ENCODE peak calls at places on chromosomes 4 and X, in six cellular contexts. One of them, this sample, is unnamed.

GRCh38 chr4:83083925-83084475 is 30.5 kb downstream of the PLAC8 start:
- DNase-seq in islet precursor cell: no peak
- DNase-seq in activated CD4-positive, alpha-beta T cell treated with anti-CD3 and anti-CD28 coated beads, Interleukin-2, amount 50 U/mL, for 1 hour: peak
- DNase-seq in astrocyte of the spinal cord: no peak
- DNase-seq in ELF-1: peak
- DNase-seq in adipocyte: no peak
- DNase-seq in this sample: no peak

GRCh38 chr4:155745984-155746383 is 12.8 kb upstream of the GUCY1B1 start:
- DNase-seq in activated CD4-positive, alpha-beta T cell treated with anti-CD3 and anti-CD28 coated beads, Interleukin-2, amount 50 U/mL, for 1 hour: no peak
- DNase-seq in islet precursor cell: no peak
- DNase-seq in adipocyte: peak
- DNase-seq in astrocyte of the spinal cord: peak
- DNase-seq in ELF-1: no peak
- DNase-seq in this sample: peak

GRCh38 chr4:80071643-80072606 is 1.1 kb downstream of the ANTXR2 start:
- DNase-seq in ELF-1: peak
- DNase-seq in islet precursor cell: peak
- DNase-seq in adipocyte: peak
- DNase-seq in activated CD4-positive, alpha-beta T cell treated with anti-CD3 and anti-CD28 coated beads, Interleukin-2, amount 50 U/mL, for 1 hour: peak
- DNase-seq in astrocyte of the spinal cord: peak
- DNase-seq in this sample: peak

GRCh38 chr4:136009258-136009832 is 1522.9 kb downstream of the PCDH18 start:
- DNase-seq in ELF-1: no peak
- DNase-seq in activated CD4-positive, alpha-beta T cell treated with anti-CD3 and anti-CD28 coated beads, Interleukin-2, amount 50 U/mL, for 1 hour: no peak
- DNase-seq in adipocyte: no peak
- DNase-seq in islet precursor cell: peak
- DNase-seq in astrocyte of the spinal cord: no peak
- DNase-seq in this sample: no peak

GRCh38 chr4:53617101-53617680 is 25.9 kb upstream of the LNX1 start:
- DNase-seq in ELF-1: no peak
- DNase-seq in islet precursor cell: no peak
- DNase-seq in adipocyte: no peak
- DNase-seq in astrocyte of the spinal cord: no peak
- DNase-seq in activated CD4-positive, alpha-beta T cell treated with anti-CD3 and anti-CD28 coated beads, Interleukin-2, amount 50 U/mL, for 1 hour: no peak
- DNase-seq in this sample: no peak

GRCh38 chr4:112517067-112517588 is 1.1 kb upstream of the NEUROG2 start:
- DNase-seq in ELF-1: peak
- DNase-seq in islet precursor cell: peak
- DNase-seq in astrocyte of the spinal cord: no peak
- DNase-seq in adipocyte: no peak
- DNase-seq in activated CD4-positive, alpha-beta T cell treated with anti-CD3 and anti-CD28 coated beads, Interleukin-2, amount 50 U/mL, for 1 hour: no peak
- DNase-seq in this sample: no peak

GRCh38 chr4:32268949-32269348 is 1548.8 kb downstream of the PCDH7 start:
- DNase-seq in islet precursor cell: no peak
- DNase-seq in adipocyte: peak
- DNase-seq in activated CD4-positive, alpha-beta T cell treated with anti-CD3 and anti-CD28 coated beads, Interleukin-2, amount 50 U/mL, for 1 hour: no peak
- DNase-seq in ELF-1: no peak
- DNase-seq in astrocyte of the spinal cord: peak
- DNase-seq in this sample: peak

GRCh38 chr4:102693266-102693850 is 67.4 kb downstream of the MANBA start:
- DNase-seq in adipocyte: peak
- DNase-seq in islet precursor cell: no peak
- DNase-seq in astrocyte of the spinal cord: no peak
- DNase-seq in activated CD4-positive, alpha-beta T cell treated with anti-CD3 and anti-CD28 coated beads, Interleukin-2, amount 50 U/mL, for 1 hour: no peak
- DNase-seq in ELF-1: no peak
- DNase-seq in this sample: peak

GRCh38 chrX:104330966-104331365 is 76.2 kb upstream of the ESX1 start:
- DNase-seq in islet precursor cell: no peak
- DNase-seq in activated CD4-positive, alpha-beta T cell treated with anti-CD3 and anti-CD28 coated beads, Interleukin-2, amount 50 U/mL, for 1 hour: no peak
- DNase-seq in astrocyte of the spinal cord: peak
- DNase-seq in adipocyte: peak
- DNase-seq in ELF-1: no peak
- DNase-seq in this sample: peak

GRCh38 chrX:22135994-22136684 is 104.0 kb downstream of the PHEX start:
- DNase-seq in adipocyte: peak
- DNase-seq in activated CD4-positive, alpha-beta T cell treated with anti-CD3 and anti-CD28 coated beads, Interleukin-2, amount 50 U/mL, for 1 hour: no peak
- DNase-seq in astrocyte of the spinal cord: peak
- DNase-seq in ELF-1: peak
- DNase-seq in islet precursor cell: peak
- DNase-seq in this sample: peak

GRCh38 chr4:68347845-68348244 is 2.0 kb downstream of the YTHDC1 start:
- DNase-seq in astrocyte of the spinal cord: no peak
- DNase-seq in activated CD4-positive, alpha-beta T cell treated with anti-CD3 and anti-CD28 coated beads, Interleukin-2, amount 50 U/mL, for 1 hour: no peak
- DNase-seq in adipocyte: no peak
- DNase-seq in islet precursor cell: no peak
- DNase-seq in ELF-1: no peak
- DNase-seq in this sample: no peak

GRCh38 chrX:40253770-40254169 is 156.0 kb upstream of the BCOR start:
- DNase-seq in astrocyte of the spinal cord: no peak
- DNase-seq in adipocyte: no peak
- DNase-seq in islet precursor cell: no peak
- DNase-seq in activated CD4-positive, alpha-beta T cell treated with anti-CD3 and anti-CD28 coated beads, Interleukin-2, amount 50 U/mL, for 1 hour: no peak
- DNase-seq in ELF-1: no peak
- DNase-seq in this sample: no peak

GRCh38 chr4:7777017-7777710 is 162.5 kb downstream of the AFAP1 start:
- DNase-seq in islet precursor cell: no peak
- DNase-seq in astrocyte of the spinal cord: no peak
- DNase-seq in adipocyte: no peak
- DNase-seq in ELF-1: no peak
- DNase-seq in activated CD4-positive, alpha-beta T cell treated with anti-CD3 and anti-CD28 coated beads, Interleukin-2, amount 50 U/mL, for 1 hour: no peak
- DNase-seq in this sample: no peak

GRCh38 chrX:115234220-115234557 is 293 bp upstream of the LRCH2 start:
- DNase-seq in astrocyte of the spinal cord: peak
- DNase-seq in ELF-1: no peak
- DNase-seq in activated CD4-positive, alpha-beta T cell treated with anti-CD3 and anti-CD28 coated beads, Interleukin-2, amount 50 U/mL, for 1 hour: no peak
- DNase-seq in islet precursor cell: no peak
- DNase-seq in adipocyte: peak
- DNase-seq in this sample: no peak

GRCh38 chr4:3314706-3315260 is 22.0 kb downstream of the RGS12 start:
- DNase-seq in adipocyte: no peak
- DNase-seq in islet precursor cell: peak
- DNase-seq in ELF-1: no peak
- DNase-seq in activated CD4-positive, alpha-beta T cell treated with anti-CD3 and anti-CD28 coated beads, Interleukin-2, amount 50 U/mL, for 1 hour: no peak
- DNase-seq in astrocyte of the spinal cord: no peak
- DNase-seq in this sample: no peak

GRCh38 chr4:823093-823760 is 2.7 kb downstream of the CPLX1 start:
- DNase-seq in adipocyte: no peak
- DNase-seq in activated CD4-positive, alpha-beta T cell treated with anti-CD3 and anti-CD28 coated beads, Interleukin-2, amount 50 U/mL, for 1 hour: no peak
- DNase-seq in astrocyte of the spinal cord: no peak
- DNase-seq in ELF-1: no peak
- DNase-seq in islet precursor cell: peak
- DNase-seq in this sample: no peak

GRCh38 chr4:186134254-186134653 is 29.8 kb downstream of the FAM149A start:
- DNase-seq in islet precursor cell: no peak
- DNase-seq in astrocyte of the spinal cord: no peak
- DNase-seq in ELF-1: no peak
- DNase-seq in activated CD4-positive, alpha-beta T cell treated with anti-CD3 and anti-CD28 coated beads, Interleukin-2, amount 50 U/mL, for 1 hour: no peak
- DNase-seq in adipocyte: no peak
- DNase-seq in this sample: no peak

GRCh38 chr4:42843694-42844093 is 48.8 kb upstream of the GRXCR1 start:
- DNase-seq in astrocyte of the spinal cord: no peak
- DNase-seq in islet precursor cell: no peak
- DNase-seq in ELF-1: no peak
- DNase-seq in adipocyte: no peak
- DNase-seq in activated CD4-positive, alpha-beta T cell treated with anti-CD3 and anti-CD28 coated beads, Interleukin-2, amount 50 U/mL, for 1 hour: no peak
- DNase-seq in this sample: no peak

GRCh38 chrX:24877854-24878650 is 137.7 kb downstream of the ARX start:
- DNase-seq in islet precursor cell: no peak
- DNase-seq in ELF-1: no peak
- DNase-seq in astrocyte of the spinal cord: peak
- DNase-seq in adipocyte: no peak
- DNase-seq in activated CD4-positive, alpha-beta T cell treated with anti-CD3 and anti-CD28 coated beads, Interleukin-2, amount 50 U/mL, for 1 hour: no peak
- DNase-seq in this sample: no peak

GRCh38 chr4:52635560-52635959 is 23.5 kb downstream of the USP46 start:
- DNase-seq in adipocyte: no peak
- DNase-seq in astrocyte of the spinal cord: no peak
- DNase-seq in activated CD4-positive, alpha-beta T cell treated with anti-CD3 and anti-CD28 coated beads, Interleukin-2, amount 50 U/mL, for 1 hour: no peak
- DNase-seq in ELF-1: no peak
- DNase-seq in islet precursor cell: no peak
- DNase-seq in this sample: no peak

GRCh38 chr4:168569066-168569908 is 72.4 kb downstream of the PALLD start:
- DNase-seq in activated CD4-positive, alpha-beta T cell treated with anti-CD3 and anti-CD28 coated beads, Interleukin-2, amount 50 U/mL, for 1 hour: no peak
- DNase-seq in adipocyte: no peak
- DNase-seq in islet precursor cell: no peak
- DNase-seq in astrocyte of the spinal cord: no peak
- DNase-seq in ELF-1: no peak
- DNase-seq in this sample: peak

GRCh38 chr4:164659765-164660164 is 94.2 kb upstream of the SMIM31 start:
- DNase-seq in adipocyte: no peak
- DNase-seq in activated CD4-positive, alpha-beta T cell treated with anti-CD3 and anti-CD28 coated beads, Interleukin-2, amount 50 U/mL, for 1 hour: no peak
- DNase-seq in astrocyte of the spinal cord: no peak
- DNase-seq in ELF-1: no peak
- DNase-seq in islet precursor cell: no peak
- DNase-seq in this sample: no peak

GRCh38 chr4:152460488-152460887 is 75.4 kb downstream of the FBXW7 start:
- DNase-seq in adipocyte: peak
- DNase-seq in islet precursor cell: no peak
- DNase-seq in astrocyte of the spinal cord: peak
- DNase-seq in ELF-1: no peak
- DNase-seq in activated CD4-positive, alpha-beta T cell treated with anti-CD3 and anti-CD28 coated beads, Interleukin-2, amount 50 U/mL, for 1 hour: no peak
- DNase-seq in this sample: peak

GRCh38 chrX:117120700-117121099 is 657.9 kb upstream of the CT83 start:
- DNase-seq in activated CD4-positive, alpha-beta T cell treated with anti-CD3 and anti-CD28 coated beads, Interleukin-2, amount 50 U/mL, for 1 hour: no peak
- DNase-seq in astrocyte of the spinal cord: no peak
- DNase-seq in islet precursor cell: no peak
- DNase-seq in ELF-1: peak
- DNase-seq in adipocyte: no peak
- DNase-seq in this sample: no peak

GRCh38 chr4:7811536-7812190 is 128.0 kb downstream of the AFAP1 start:
- DNase-seq in islet precursor cell: no peak
- DNase-seq in astrocyte of the spinal cord: no peak
- DNase-seq in adipocyte: peak
- DNase-seq in activated CD4-positive, alpha-beta T cell treated with anti-CD3 and anti-CD28 coated beads, Interleukin-2, amount 50 U/mL, for 1 hour: no peak
- DNase-seq in ELF-1: peak
- DNase-seq in this sample: peak

GRCh38 chr4:40550900-40551546 is 78.6 kb downstream of the RBM47 start:
- DNase-seq in astrocyte of the spinal cord: peak
- DNase-seq in activated CD4-positive, alpha-beta T cell treated with anti-CD3 and anti-CD28 coated beads, Interleukin-2, amount 50 U/mL, for 1 hour: no peak
- DNase-seq in adipocyte: peak
- DNase-seq in islet precursor cell: no peak
- DNase-seq in ELF-1: no peak
- DNase-seq in this sample: no peak

GRCh38 chr4:182382941-182383340 is 139.7 kb downstream of the TENM3 start:
- DNase-seq in activated CD4-positive, alpha-beta T cell treated with anti-CD3 and anti-CD28 coated beads, Interleukin-2, amount 50 U/mL, for 1 hour: no peak
- DNase-seq in astrocyte of the spinal cord: no peak
- DNase-seq in ELF-1: no peak
- DNase-seq in adipocyte: no peak
- DNase-seq in islet precursor cell: no peak
- DNase-seq in this sample: no peak

GRCh38 chr4:3342182-3342854 is 49.5 kb downstream of the RGS12 start:
- DNase-seq in activated CD4-positive, alpha-beta T cell treated with anti-CD3 and anti-CD28 coated beads, Interleukin-2, amount 50 U/mL, for 1 hour: no peak
- DNase-seq in islet precursor cell: no peak
- DNase-seq in astrocyte of the spinal cord: peak
- DNase-seq in adipocyte: peak
- DNase-seq in ELF-1: no peak
- DNase-seq in this sample: peak

GRCh38 chr4:69689530-69690111 is 36.6 kb upstream of the UGT2A1 start:
- DNase-seq in adipocyte: peak
- DNase-seq in astrocyte of the spinal cord: peak
- DNase-seq in ELF-1: no peak
- DNase-seq in islet precursor cell: no peak
- DNase-seq in activated CD4-positive, alpha-beta T cell treated with anti-CD3 and anti-CD28 coated beads, Interleukin-2, amount 50 U/mL, for 1 hour: no peak
- DNase-seq in this sample: peak

GRCh38 chrX:54746928-54747327 is 51.1 kb downstream of the ITIH6 start:
- DNase-seq in astrocyte of the spinal cord: no peak
- DNase-seq in ELF-1: peak
- DNase-seq in islet precursor cell: no peak
- DNase-seq in activated CD4-positive, alpha-beta T cell treated with anti-CD3 and anti-CD28 coated beads, Interleukin-2, amount 50 U/mL, for 1 hour: no peak
- DNase-seq in adipocyte: no peak
- DNase-seq in this sample: no peak

GRCh38 chr4:145808848-145809512 is 129.0 kb downstream of the C4orf51 start:
- DNase-seq in ELF-1: no peak
- DNase-seq in activated CD4-positive, alpha-beta T cell treated with anti-CD3 and anti-CD28 coated beads, Interleukin-2, amount 50 U/mL, for 1 hour: no peak
- DNase-seq in astrocyte of the spinal cord: no peak
- DNase-seq in islet precursor cell: no peak
- DNase-seq in adipocyte: no peak
- DNase-seq in this sample: no peak

GRCh38 chr4:11732155-11732554 is 303.5 kb upstream of the HS3ST1 start:
- DNase-seq in astrocyte of the spinal cord: no peak
- DNase-seq in islet precursor cell: no peak
- DNase-seq in ELF-1: no peak
- DNase-seq in adipocyte: no peak
- DNase-seq in activated CD4-positive, alpha-beta T cell treated with anti-CD3 and anti-CD28 coated beads, Interleukin-2, amount 50 U/mL, for 1 hour: no peak
- DNase-seq in this sample: no peak

GRCh38 chrX:130626521-130626920 is 224.7 kb downstream of the RBMX2 start:
- DNase-seq in adipocyte: no peak
- DNase-seq in activated CD4-positive, alpha-beta T cell treated with anti-CD3 and anti-CD28 coated beads, Interleukin-2, amount 50 U/mL, for 1 hour: no peak
- DNase-seq in astrocyte of the spinal cord: peak
- DNase-seq in islet precursor cell: no peak
- DNase-seq in ELF-1: no peak
- DNase-seq in this sample: peak

GRCh38 chr4:6907658-6908191 is 1.9 kb upstream of the TBC1D14 start:
- DNase-seq in islet precursor cell: peak
- DNase-seq in adipocyte: peak
- DNase-seq in activated CD4-positive, alpha-beta T cell treated with anti-CD3 and anti-CD28 coated beads, Interleukin-2, amount 50 U/mL, for 1 hour: no peak
- DNase-seq in astrocyte of the spinal cord: no peak
- DNase-seq in ELF-1: peak
- DNase-seq in this sample: no peak

GRCh38 chr4:102042843-102043802 is 252.6 kb downstream of the BANK1 start:
- DNase-seq in astrocyte of the spinal cord: no peak
- DNase-seq in adipocyte: no peak
- DNase-seq in ELF-1: no peak
- DNase-seq in activated CD4-positive, alpha-beta T cell treated with anti-CD3 and anti-CD28 coated beads, Interleukin-2, amount 50 U/mL, for 1 hour: no peak
- DNase-seq in islet precursor cell: no peak
- DNase-seq in this sample: no peak

This sample was measured in LHCN-M2.